ENCODE peak calls at places on chromosomes 2 and 18, in six cellular contexts. One of them, this sample, is unnamed.

GRCh38 chr18:13392029-13392750 is 173.6 kb downstream of the LDLRAD4 start:
- DNase-seq in glutamatergic neuron: no peak
- DNase-seq in iris pigment epithelial cell: no peak
- DNase-seq in Calu3: no peak
- DNase-seq in naive B cell: no peak
- DNase-seq in NB4: no peak
- DNase-seq in this sample: no peak

GRCh38 chr2:54577944-54578667 is 122.0 kb downstream of the SPTBN1 start:
- DNase-seq in glutamatergic neuron: no peak
- DNase-seq in iris pigment epithelial cell: no peak
- DNase-seq in Calu3: no peak
- DNase-seq in naive B cell: no peak
- DNase-seq in NB4: no peak
- DNase-seq in this sample: no peak

GRCh38 chr2:46871976-46872381 is 43.6 kb downstream of the MCFD2 start:
- DNase-seq in glutamatergic neuron: no peak
- DNase-seq in iris pigment epithelial cell: no peak
- DNase-seq in Calu3: no peak
- DNase-seq in naive B cell: no peak
- DNase-seq in NB4: no peak
- DNase-seq in this sample: peak

GRCh38 chr2:79670198-79670597 is 157.3 kb downstream of the CTNNA2 start:
- DNase-seq in glutamatergic neuron: peak
- DNase-seq in iris pigment epithelial cell: no peak
- DNase-seq in Calu3: no peak
- DNase-seq in naive B cell: no peak
- DNase-seq in NB4: no peak
- DNase-seq in this sample: no peak

GRCh38 chr2:72669121-72669520 is 156.7 kb downstream of the EXOC6B start:
- DNase-seq in glutamatergic neuron: no peak
- DNase-seq in iris pigment epithelial cell: peak
- DNase-seq in Calu3: no peak
- DNase-seq in naive B cell: no peak
- DNase-seq in NB4: peak
- DNase-seq in this sample: no peak

GRCh38 chr2:238127165-238128060 is 11.1 kb upstream of the KLHL30 start:
- DNase-seq in glutamatergic neuron: peak
- DNase-seq in iris pigment epithelial cell: peak
- DNase-seq in Calu3: peak
- DNase-seq in naive B cell: no peak
- DNase-seq in NB4: peak
- DNase-seq in this sample: no peak

GRCh38 chr18:21330122-21330701 is 88.2 kb downstream of the GREB1L start:
- DNase-seq in glutamatergic neuron: no peak
- DNase-seq in iris pigment epithelial cell: peak
- DNase-seq in Calu3: peak
- DNase-seq in naive B cell: no peak
- DNase-seq in NB4: no peak
- DNase-seq in this sample: peak

GRCh38 chr2:238289574-238289973 is 1.2 kb upstream of the PER2 start:
- DNase-seq in glutamatergic neuron: no peak
- DNase-seq in iris pigment epithelial cell: no peak
- DNase-seq in Calu3: no peak
- DNase-seq in naive B cell: no peak
- DNase-seq in NB4: peak
- DNase-seq in this sample: no peak

GRCh38 chr2:44825702-44826101 is 115.8 kb upstream of the SIX3 start:
- DNase-seq in glutamatergic neuron: no peak
- DNase-seq in iris pigment epithelial cell: no peak
- DNase-seq in Calu3: peak
- DNase-seq in naive B cell: no peak
- DNase-seq in NB4: peak
- DNase-seq in this sample: no peak

GRCh38 chr2:218081695-218082094 is 12.6 kb downstream of the RUFY4 start:
- DNase-seq in glutamatergic neuron: no peak
- DNase-seq in iris pigment epithelial cell: peak
- DNase-seq in Calu3: no peak
- DNase-seq in naive B cell: no peak
- DNase-seq in NB4: no peak
- DNase-seq in this sample: no peak

GRCh38 chr2:226446406-226447001 is 353.1 kb downstream of the IRS1 start:
- DNase-seq in glutamatergic neuron: no peak
- DNase-seq in iris pigment epithelial cell: peak
- DNase-seq in Calu3: no peak
- DNase-seq in naive B cell: no peak
- DNase-seq in NB4: no peak
- DNase-seq in this sample: no peak

GRCh38 chr2:66897676-66898280 is 462.9 kb downstream of the MEIS1 start:
- DNase-seq in glutamatergic neuron: no peak
- DNase-seq in iris pigment epithelial cell: peak
- DNase-seq in Calu3: no peak
- DNase-seq in naive B cell: no peak
- DNase-seq in NB4: no peak
- DNase-seq in this sample: no peak

GRCh38 chr2:240418311-240418710 is 17.2 kb upstream of the GPC1 start:
- DNase-seq in glutamatergic neuron: no peak
- DNase-seq in iris pigment epithelial cell: no peak
- DNase-seq in Calu3: no peak
- DNase-seq in naive B cell: no peak
- DNase-seq in NB4: no peak
- DNase-seq in this sample: no peak

GRCh38 chr2:84880645-84881521 is at the start of gene TRABD2A:
- DNase-seq in glutamatergic neuron: peak
- DNase-seq in iris pigment epithelial cell: peak
- DNase-seq in Calu3: no peak
- DNase-seq in naive B cell: peak
- DNase-seq in NB4: peak
- DNase-seq in this sample: peak

GRCh38 chr18:2515908-2516625 is 55.2 kb downstream of the METTL4 start:
- DNase-seq in glutamatergic neuron: no peak
- DNase-seq in iris pigment epithelial cell: peak
- DNase-seq in Calu3: peak
- DNase-seq in naive B cell: peak
- DNase-seq in NB4: peak
- DNase-seq in this sample: peak

GRCh38 chr2:202109737-202110184 is 36.7 kb downstream of the KIAA2012 start:
- DNase-seq in glutamatergic neuron: no peak
- DNase-seq in iris pigment epithelial cell: peak
- DNase-seq in Calu3: no peak
- DNase-seq in naive B cell: no peak
- DNase-seq in NB4: peak
- DNase-seq in this sample: no peak

GRCh38 chr2:220198911-220199310 is 571.5 kb downstream of the SLC4A3 start:
- DNase-seq in glutamatergic neuron: no peak
- DNase-seq in iris pigment epithelial cell: peak
- DNase-seq in Calu3: no peak
- DNase-seq in naive B cell: no peak
- DNase-seq in NB4: no peak
- DNase-seq in this sample: peak

GRCh38 chr2:120385355-120386127 is 39.6 kb downstream of the INHBB start:
- DNase-seq in glutamatergic neuron: no peak
- DNase-seq in iris pigment epithelial cell: no peak
- DNase-seq in Calu3: no peak
- DNase-seq in naive B cell: no peak
- DNase-seq in NB4: no peak
- DNase-seq in this sample: no peak

GRCh38 chr2:128550801-128551416 is 232.2 kb upstream of the HS6ST1 start:
- DNase-seq in glutamatergic neuron: no peak
- DNase-seq in iris pigment epithelial cell: no peak
- DNase-seq in Calu3: no peak
- DNase-seq in naive B cell: no peak
- DNase-seq in NB4: no peak
- DNase-seq in this sample: no peak

GRCh38 chr2:163247151-163247872 is 408.7 kb upstream of the KCNH7 start:
- DNase-seq in glutamatergic neuron: no peak
- DNase-seq in iris pigment epithelial cell: no peak
- DNase-seq in Calu3: no peak
- DNase-seq in naive B cell: no peak
- DNase-seq in NB4: no peak
- DNase-seq in this sample: no peak